ENCODE peak calls at places on chromosomes 7 and 10, in nine cellular contexts. One of them, this sample, is unnamed.

GRCh38 chr10:116748041-116748440 is 5.7 kb upstream of the HSPA12A start:
- DNase-seq in hippocampal formation: no peak
- DNase-seq in iPS-NIHi11: no peak
- DNase-seq in astrocyte of the cerebellum: no peak
- DNase-seq in fibroblast of pulmonary artery: peak; percentile 58
- DNase-seq in stimulated activated CD4-positive, alpha-beta T cell treated with anti-CD3 and anti-CD28 coated beads, Interleukin-1b, Interleukin-23, amount 100 ng/mL, for 1 hour: no peak
- DNase-seq in Panc1: no peak
- DNase-seq in ACHN: peak; percentile 34
- DNase-seq in NCI-H2107: no peak
- DNase-seq in this sample: no peak

GRCh38 chr7:29288534-29289091 is 94.0 kb downstream of the CHN2 start:
- DNase-seq in hippocampal formation: no peak
- DNase-seq in iPS-NIHi11: no peak
- DNase-seq in astrocyte of the cerebellum: no peak
- DNase-seq in fibroblast of pulmonary artery: no peak
- DNase-seq in stimulated activated CD4-positive, alpha-beta T cell treated with anti-CD3 and anti-CD28 coated beads, Interleukin-1b, Interleukin-23, amount 100 ng/mL, for 1 hour: no peak
- DNase-seq in Panc1: no peak
- DNase-seq in ACHN: no peak
- DNase-seq in NCI-H2107: no peak
- DNase-seq in this sample: no peak

GRCh38 chr10:114518401-114519305 is 114.4 kb upstream of the AFAP1L2 start:
- DNase-seq in hippocampal formation: no peak
- DNase-seq in iPS-NIHi11: no peak
- DNase-seq in astrocyte of the cerebellum: no peak
- DNase-seq in fibroblast of pulmonary artery: no peak
- DNase-seq in stimulated activated CD4-positive, alpha-beta T cell treated with anti-CD3 and anti-CD28 coated beads, Interleukin-1b, Interleukin-23, amount 100 ng/mL, for 1 hour: no peak
- DNase-seq in Panc1: peak; percentile 73
- DNase-seq in ACHN: no peak
- DNase-seq in NCI-H2107: no peak
- DNase-seq in this sample: no peak

GRCh38 chr7:28065721-28066285 is 114.8 kb downstream of the JAZF1 start:
- DNase-seq in hippocampal formation: no peak
- DNase-seq in iPS-NIHi11: no peak
- DNase-seq in astrocyte of the cerebellum: no peak
- DNase-seq in fibroblast of pulmonary artery: no peak
- DNase-seq in stimulated activated CD4-positive, alpha-beta T cell treated with anti-CD3 and anti-CD28 coated beads, Interleukin-1b, Interleukin-23, amount 100 ng/mL, for 1 hour: no peak
- DNase-seq in Panc1: no peak
- DNase-seq in ACHN: no peak
- DNase-seq in NCI-H2107: no peak
- DNase-seq in this sample: no peak

GRCh38 chr10:71920540-71921318 is 43.5 kb upstream of the CHST3 start:
- DNase-seq in hippocampal formation: no peak
- DNase-seq in iPS-NIHi11: no peak
- DNase-seq in astrocyte of the cerebellum: no peak
- DNase-seq in fibroblast of pulmonary artery: peak; percentile 41
- DNase-seq in stimulated activated CD4-positive, alpha-beta T cell treated with anti-CD3 and anti-CD28 coated beads, Interleukin-1b, Interleukin-23, amount 100 ng/mL, for 1 hour: no peak
- DNase-seq in Panc1: no peak
- DNase-seq in ACHN: peak; percentile 9
- DNase-seq in NCI-H2107: no peak
- DNase-seq in this sample: no peak

GRCh38 chr10:12875100-12875499 is 126.4 kb downstream of the CCDC3 start:
- DNase-seq in hippocampal formation: no peak
- DNase-seq in iPS-NIHi11: no peak
- DNase-seq in astrocyte of the cerebellum: no peak
- DNase-seq in fibroblast of pulmonary artery: peak; percentile 5
- DNase-seq in stimulated activated CD4-positive, alpha-beta T cell treated with anti-CD3 and anti-CD28 coated beads, Interleukin-1b, Interleukin-23, amount 100 ng/mL, for 1 hour: no peak
- DNase-seq in Panc1: no peak
- DNase-seq in ACHN: no peak
- DNase-seq in NCI-H2107: no peak
- DNase-seq in this sample: no peak

GRCh38 chr7:104908636-104909035 is 105.4 kb upstream of the KMT2E start:
- DNase-seq in hippocampal formation: no peak
- DNase-seq in iPS-NIHi11: no peak
- DNase-seq in astrocyte of the cerebellum: no peak
- DNase-seq in fibroblast of pulmonary artery: no peak
- DNase-seq in stimulated activated CD4-positive, alpha-beta T cell treated with anti-CD3 and anti-CD28 coated beads, Interleukin-1b, Interleukin-23, amount 100 ng/mL, for 1 hour: no peak
- DNase-seq in Panc1: no peak
- DNase-seq in ACHN: no peak
- DNase-seq in NCI-H2107: no peak
- DNase-seq in this sample: no peak

GRCh38 chr7:29607889-29608288 is 44.3 kb downstream of the PRR15 start:
- DNase-seq in hippocampal formation: no peak
- DNase-seq in iPS-NIHi11: peak; percentile 26
- DNase-seq in astrocyte of the cerebellum: no peak
- DNase-seq in fibroblast of pulmonary artery: peak; percentile 37
- DNase-seq in stimulated activated CD4-positive, alpha-beta T cell treated with anti-CD3 and anti-CD28 coated beads, Interleukin-1b, Interleukin-23, amount 100 ng/mL, for 1 hour: no peak
- DNase-seq in Panc1: peak; percentile 56
- DNase-seq in ACHN: no peak
- DNase-seq in NCI-H2107: no peak
- DNase-seq in this sample: no peak

GRCh38 chr7:142450206-142450605 is 192.3 kb upstream of the PRSS58 start:
- DNase-seq in hippocampal formation: no peak
- DNase-seq in iPS-NIHi11: no peak
- DNase-seq in astrocyte of the cerebellum: no peak
- DNase-seq in fibroblast of pulmonary artery: no peak
- DNase-seq in stimulated activated CD4-positive, alpha-beta T cell treated with anti-CD3 and anti-CD28 coated beads, Interleukin-1b, Interleukin-23, amount 100 ng/mL, for 1 hour: no peak
- DNase-seq in Panc1: no peak
- DNase-seq in ACHN: no peak
- DNase-seq in NCI-H2107: no peak
- DNase-seq in this sample: no peak

GRCh38 chr10:96133135-96133534 is 3.0 kb downstream of the ZNF518A start:
- DNase-seq in hippocampal formation: no peak
- DNase-seq in iPS-NIHi11: no peak
- DNase-seq in astrocyte of the cerebellum: no peak
- DNase-seq in fibroblast of pulmonary artery: peak; percentile 4
- DNase-seq in stimulated activated CD4-positive, alpha-beta T cell treated with anti-CD3 and anti-CD28 coated beads, Interleukin-1b, Interleukin-23, amount 100 ng/mL, for 1 hour: no peak
- DNase-seq in Panc1: no peak
- DNase-seq in ACHN: no peak
- DNase-seq in NCI-H2107: no peak
- DNase-seq in this sample: no peak

This sample was measured in NCI-H2081 treated with DMSO at 0.1 percent for 48 hours.